ENCODE peak calls at places on chromosomes 12 and 14, in nine cellular contexts. T, L, Z, V, K, P, O, G and J are unnamed samples.

GRCh38 chr12:108644743-108645120 is 11.0 kb upstream of the SELPLG start:
- DNase-seq in T (no peak), P (peak; percentile 41), Z (no peak), L (no peak), G (no peak), O (no peak), K (no peak), V (no peak), J (no peak)

GRCh38 chr12:67358686-67359374 is 89.7 kb downstream of the CAND1 start:
- DNase-seq in O (no peak), G (no peak), K (peak; percentile 83), V (no peak), P (no peak), Z (no peak), L (no peak), T (no peak), J (no peak)

GRCh38 chr14:96104469-96105057 is 65.4 kb downstream of the C14orf132 start:
- DNase-seq in V (peak; percentile 68), Z (peak; percentile 24), P (peak; percentile 94), K (peak; percentile 100), G (peak; percentile 90), L (peak; percentile 65), O (no peak), T (peak; percentile 75), J (no peak)

GRCh38 chr14:96281486-96281885 is 25.5 kb downstream of the BDKRB1 start:
- DNase-seq in L (no peak), Z (no peak), T (no peak), G (no peak), V (no peak), K (peak; percentile 17), P (no peak), O (no peak), J (no peak)

GRCh38 chr12:85866929-85867776 is 6.9 kb upstream of the NTS start:
- DNase-seq in T (peak; percentile 51), L (no peak), O (peak; percentile 48), K (peak; percentile 61), V (no peak), P (no peak), G (peak; percentile 63), Z (peak; percentile 48), J (no peak)

GRCh38 chr14:106564058-106564643 is 1037.8 kb downstream of the TMEM121 start:
- DNase-seq in V (no peak), O (peak; percentile 75), Z (peak; percentile 43), P (no peak), T (peak; percentile 18), K (no peak), L (no peak), G (peak; percentile 54), J (peak; percentile 16)

GRCh38 chr12:119148049-119148448 is 30.7 kb upstream of the HSPB8 start:
- DNase-seq in O (peak; percentile 20), P (no peak), K (no peak), T (no peak), L (no peak), G (no peak), Z (no peak), V (no peak), J (no peak)

GRCh38 chr12:87363497-87364084 is 665.6 kb downstream of the C12orf50 start:
- DNase-seq in V (no peak), K (no peak), Z (no peak), P (no peak), T (no peak), O (no peak), L (peak; percentile 8), G (no peak), J (no peak)

GRCh38 chr12:57069522-57069921 is 9.1 kb downstream of the NEMP1 start:
- DNase-seq in G (peak; percentile 75), V (no peak), K (peak; percentile 87), O (peak; percentile 80), T (peak; percentile 48), Z (peak; percentile 81), P (no peak), L (peak; percentile 79), J (no peak)

GRCh38 chr12:131458931-131459575 is 251.8 kb upstream of the SFSWAP start:
- DNase-seq in G (no peak), O (peak; percentile 7), K (no peak), T (no peak), P (no peak), Z (no peak), V (no peak), L (no peak), J (no peak)

GRCh38 chr12:2018401-2018800 is 14.1 kb upstream of the DCP1B start:
- DNase-seq in Z (no peak), O (peak; percentile 47), T (no peak), V (no peak), G (no peak), P (no peak), K (no peak), L (peak; percentile 28), J (no peak)

GRCh38 chr12:68359669-68360068 is 27.5 kb upstream of the MDM1 start:
- DNase-seq in G (no peak), T (no peak), Z (no peak), O (no peak), K (no peak), V (no peak), P (no peak), L (no peak), J (no peak)

GRCh38 chr14:20469242-20469889 is at the start of gene PNP:
- DNase-seq in L (peak; percentile 86), G (peak; percentile 93), T (peak; percentile 99), K (peak; percentile 85), P (peak; percentile 95), Z (peak; percentile 88), V (peak; percentile 93), O (peak; percentile 92), J (peak; percentile 42)
- TF ChIP-seq POLR2A in L (peak; percentile 72), G (peak; percentile 96), T (peak; percentile 100), K (peak; percentile 98), P (peak; percentile 82), Z (peak; percentile 100), V (peak; percentile 98), O (no peak), J (peak; percentile 80)

DNA sequence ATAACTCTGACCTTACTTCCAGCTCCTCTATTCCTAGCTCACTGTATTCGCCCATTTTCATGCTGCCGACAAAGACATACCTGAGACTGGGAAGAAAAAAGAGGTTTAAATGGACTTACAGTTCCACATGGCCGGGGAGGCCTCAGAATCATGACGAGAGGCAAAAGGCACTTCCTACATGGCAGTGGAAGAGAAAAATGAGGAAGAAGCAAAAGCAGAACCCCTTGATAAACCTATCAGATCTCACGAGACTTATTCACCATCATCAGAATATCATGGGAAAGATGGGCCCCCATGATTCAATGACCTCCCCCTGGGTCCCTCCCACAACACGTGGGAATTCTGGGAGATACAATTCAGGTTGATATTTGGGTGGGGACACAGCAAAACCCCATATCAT is 14.5 kb upstream of the PHC1 start:
- DNase-seq in O (no peak), Z (no peak), P (no peak), G (no peak), T (no peak), L (no peak), K (no peak), V (no peak), J (no peak)
- TF ChIP-seq POLR2A in O (no peak), Z (no peak), P (no peak), G (no peak), T (no peak), L (no peak), K (no peak), V (no peak), J (no peak)

DNA sequence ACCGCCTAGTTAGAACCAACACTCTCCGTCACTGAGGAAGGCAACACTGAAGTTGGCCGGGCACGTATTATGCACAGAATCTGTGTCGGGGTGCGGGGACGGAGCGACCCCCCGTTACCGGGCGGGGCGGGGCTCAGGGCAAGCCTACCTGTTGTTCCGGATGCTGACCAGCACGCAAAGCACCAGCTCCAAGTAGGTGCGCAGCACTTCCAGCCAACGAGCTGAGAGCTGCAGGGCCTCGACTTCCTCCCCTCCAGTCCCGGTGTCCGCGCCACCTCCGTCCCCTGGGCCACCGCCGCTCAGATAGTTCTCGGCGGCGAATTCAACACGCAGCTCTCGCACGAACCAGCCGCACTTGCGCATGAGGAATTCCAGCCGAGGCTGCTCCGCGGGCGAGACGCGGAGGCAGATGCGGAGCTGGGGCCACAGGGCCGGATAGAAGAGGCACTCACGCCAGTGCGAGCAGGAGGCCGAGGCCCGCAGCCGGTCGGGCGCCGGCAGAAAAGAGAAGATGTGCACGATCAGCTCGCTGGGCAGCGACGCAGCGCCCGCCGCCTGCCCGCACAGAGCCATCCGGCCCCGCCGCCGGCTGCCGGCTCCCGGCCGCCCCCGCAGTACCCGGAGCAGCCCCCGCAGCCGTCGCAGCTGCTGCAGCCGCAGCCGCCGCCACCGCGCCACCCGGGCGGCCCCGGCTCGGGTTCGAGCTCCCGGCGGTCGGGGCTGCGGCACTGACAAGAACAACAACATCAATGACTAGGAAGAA is 636 bp downstream of the FBXO33 start:
- DNase-seq in O (peak; percentile 43), G (peak; percentile 57), P (peak; percentile 80), V (peak; percentile 70), Z (peak; percentile 51), K (peak; percentile 33), L (peak; percentile 45), T (peak; percentile 16), J (no peak)
- TF ChIP-seq POLR2A in O (no peak), G (peak; percentile 26), P (peak; percentile 8), V (peak; percentile 62), Z (no peak), K (peak; percentile 76), L (peak; percentile 52), T (peak; percentile 34), J (peak; percentile 37)

DNA sequence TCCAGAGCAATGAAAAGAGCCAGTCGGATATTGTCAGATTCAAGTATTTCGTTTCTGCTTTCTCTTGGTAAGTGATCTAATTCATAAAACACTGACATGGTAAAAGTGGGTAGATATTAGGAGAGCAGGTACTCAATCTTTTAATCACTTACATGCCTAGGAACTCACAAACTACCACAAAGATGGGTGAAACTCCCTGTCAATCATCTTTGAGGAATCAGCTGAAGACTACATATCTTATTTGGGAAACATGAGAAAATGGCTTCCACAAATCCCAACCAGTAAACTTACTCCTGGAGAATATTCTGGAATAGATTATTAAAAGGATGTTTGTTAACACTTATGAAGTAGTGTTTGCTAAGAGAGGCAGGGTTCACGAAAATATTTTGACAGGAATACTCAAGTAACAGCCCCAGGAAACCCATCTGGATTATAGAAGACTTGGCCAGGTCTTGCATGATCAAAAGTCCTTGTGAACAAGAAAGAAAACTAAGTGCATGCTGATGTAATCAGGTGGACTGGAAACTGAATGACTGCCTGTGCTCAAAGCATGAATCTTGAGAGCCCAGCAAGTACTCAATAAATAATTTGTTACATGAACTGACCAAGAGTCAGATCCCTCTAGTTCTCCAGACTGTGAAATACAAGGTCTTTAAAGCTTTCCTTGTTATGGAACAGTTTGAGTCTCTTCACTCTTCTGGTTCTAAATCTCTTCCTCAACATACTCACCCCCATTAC is 15.5 kb downstream of the CNIH1 start:
- DNase-seq in V (no peak), Z (no peak), K (no peak), P (no peak), L (no peak), G (no peak), O (no peak), T (no peak), J (no peak)
- TF ChIP-seq POLR2A in V (no peak), Z (no peak), K (no peak), P (no peak), L (no peak), G (no peak), O (no peak), T (no peak), J (no peak)